ENCODE peak calls at places on chromosome 2, in five cellular contexts. One of them, this sample, is unnamed.

GRCh38 chr2:231614559-231615057 is 21.9 kb downstream of the TEX44 start:
- DNase-seq in BJ: no peak
- DNase-seq in AG09309: no peak
- DNase-seq in AG04450: no peak
- DNase-seq in fibroblast of lung: no peak
- DNase-seq in this sample: no peak

GRCh38 chr2:100376836-100377235 is 40.6 kb downstream of the CHST10 start:
- DNase-seq in AG09309: no peak
- DNase-seq in fibroblast of lung: no peak
- DNase-seq in BJ: no peak
- DNase-seq in AG04450: no peak
- DNase-seq in this sample: no peak

GRCh38 chr2:10880586-10881321 is 31.0 kb upstream of the KCNF1 start:
- DNase-seq in AG04450: no peak
- DNase-seq in BJ: no peak
- DNase-seq in AG09309: no peak
- DNase-seq in fibroblast of lung: no peak
- DNase-seq in this sample: no peak

GRCh38 chr2:229265727-229266126 is 5.4 kb downstream of the PID1 start:
- DNase-seq in BJ: no peak
- DNase-seq in AG09309: no peak
- DNase-seq in AG04450: no peak
- DNase-seq in fibroblast of lung: peak; percentile 25
- DNase-seq in this sample: no peak

GRCh38 chr2:61962095-61962984 is 56.9 kb downstream of the COMMD1 start:
- DNase-seq in AG09309: no peak
- DNase-seq in BJ: no peak
- DNase-seq in fibroblast of lung: no peak
- DNase-seq in AG04450: no peak
- DNase-seq in this sample: no peak

GRCh38 chr2:197804049-197804757 is at the start of gene PLCL1:
- DNase-seq in fibroblast of lung: peak; percentile 91
- DNase-seq in AG04450: peak; percentile 80
- DNase-seq in BJ: peak; percentile 58
- DNase-seq in AG09309: peak; percentile 77
- DNase-seq in this sample: peak; percentile 60

GRCh38 chr2:78718483-78718882 is 307.0 kb upstream of the REG3G start:
- DNase-seq in BJ: no peak
- DNase-seq in AG09309: no peak
- DNase-seq in AG04450: no peak
- DNase-seq in fibroblast of lung: no peak
- DNase-seq in this sample: no peak

GRCh38 chr2:170917219-170917851 is 11.7 kb upstream of the GORASP2 start:
- DNase-seq in AG09309: no peak
- DNase-seq in fibroblast of lung: no peak
- DNase-seq in AG04450: no peak
- DNase-seq in BJ: no peak
- DNase-seq in this sample: no peak

GRCh38 chr2:105806994-105807393 is 62.3 kb downstream of the NCK2 start:
- DNase-seq in fibroblast of lung: no peak
- DNase-seq in AG09309: no peak
- DNase-seq in AG04450: no peak
- DNase-seq in BJ: no peak
- DNase-seq in this sample: no peak

GRCh38 chr2:144582651-144583361 is 62.9 kb upstream of the ZEB2 start:
- DNase-seq in BJ: no peak
- DNase-seq in fibroblast of lung: no peak
- DNase-seq in AG04450: no peak
- DNase-seq in AG09309: no peak
- DNase-seq in this sample: no peak

GRCh38 chr2:135086222-135086621 is 34.1 kb downstream of the RAB3GAP1 start:
- DNase-seq in fibroblast of lung: no peak
- DNase-seq in AG04450: no peak
- DNase-seq in AG09309: no peak
- DNase-seq in BJ: no peak
- DNase-seq in this sample: no peak

DNA sequence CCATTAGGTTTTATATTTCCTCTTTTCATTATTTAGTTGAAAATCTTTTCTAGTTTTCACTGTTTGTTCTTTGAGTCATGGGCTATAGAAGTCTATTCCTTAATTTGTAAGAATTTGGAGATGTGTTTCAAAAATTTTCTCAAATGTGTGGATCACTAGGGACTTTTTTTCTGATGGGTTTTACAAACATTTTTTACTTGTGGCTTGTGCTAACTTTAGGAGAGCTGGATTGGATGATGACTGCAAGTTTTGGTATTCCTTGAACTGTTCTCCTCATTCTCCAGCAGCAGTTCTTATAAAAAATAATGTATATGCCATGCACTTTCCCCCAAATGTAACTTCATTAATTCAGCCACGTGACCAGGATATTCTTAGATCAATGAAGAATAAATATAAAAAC is 94.7 kb upstream of the CWC22 start:
- DNase-seq in AG04450: no peak
- DNase-seq in BJ: no peak
- DNase-seq in AG09309: no peak
- DNase-seq in fibroblast of lung: no peak
- DNase-seq in this sample: no peak
- H3K4me3 ChIP-seq in AG04450: no peak overlapping the region
- H3K4me3 ChIP-seq in BJ: no peak overlapping the region
- H3K4me3 ChIP-seq in AG09309: no peak overlapping the region
- H3K4me3 ChIP-seq in fibroblast of lung: no peak overlapping the region
- H3K4me3 ChIP-seq in this sample: no peak overlapping the region

DNA sequence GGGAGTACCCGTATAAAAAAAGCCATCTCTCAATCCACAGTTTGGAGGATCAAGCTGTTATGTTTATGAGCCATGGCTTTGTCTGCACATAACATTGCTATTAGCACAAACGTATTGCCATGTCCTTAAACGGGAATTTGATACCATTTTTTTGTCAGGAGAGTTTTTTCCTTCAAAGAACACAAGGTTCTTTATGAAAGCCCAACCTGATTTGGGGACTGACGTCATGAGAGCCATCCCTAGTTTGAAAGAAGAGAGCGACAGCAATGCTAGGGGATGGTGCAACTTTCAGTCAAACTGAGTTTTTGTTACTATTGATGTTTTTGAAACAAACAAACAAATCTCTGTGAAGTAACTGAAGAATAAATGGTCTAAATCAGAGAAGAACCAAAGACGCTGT is 376.6 kb downstream of the EIPR1 start:
- DNase-seq in BJ: no peak
- DNase-seq in AG04450: no peak
- DNase-seq in AG09309: no peak
- DNase-seq in fibroblast of lung: no peak
- DNase-seq in this sample: no peak
- TF ChIP-seq CTCF in BJ: no peak
- TF ChIP-seq CTCF in AG04450: no peak
- TF ChIP-seq CTCF in AG09309: no peak
- TF ChIP-seq CTCF in fibroblast of lung: no peak
- TF ChIP-seq CTCF in this sample: no peak

DNA sequence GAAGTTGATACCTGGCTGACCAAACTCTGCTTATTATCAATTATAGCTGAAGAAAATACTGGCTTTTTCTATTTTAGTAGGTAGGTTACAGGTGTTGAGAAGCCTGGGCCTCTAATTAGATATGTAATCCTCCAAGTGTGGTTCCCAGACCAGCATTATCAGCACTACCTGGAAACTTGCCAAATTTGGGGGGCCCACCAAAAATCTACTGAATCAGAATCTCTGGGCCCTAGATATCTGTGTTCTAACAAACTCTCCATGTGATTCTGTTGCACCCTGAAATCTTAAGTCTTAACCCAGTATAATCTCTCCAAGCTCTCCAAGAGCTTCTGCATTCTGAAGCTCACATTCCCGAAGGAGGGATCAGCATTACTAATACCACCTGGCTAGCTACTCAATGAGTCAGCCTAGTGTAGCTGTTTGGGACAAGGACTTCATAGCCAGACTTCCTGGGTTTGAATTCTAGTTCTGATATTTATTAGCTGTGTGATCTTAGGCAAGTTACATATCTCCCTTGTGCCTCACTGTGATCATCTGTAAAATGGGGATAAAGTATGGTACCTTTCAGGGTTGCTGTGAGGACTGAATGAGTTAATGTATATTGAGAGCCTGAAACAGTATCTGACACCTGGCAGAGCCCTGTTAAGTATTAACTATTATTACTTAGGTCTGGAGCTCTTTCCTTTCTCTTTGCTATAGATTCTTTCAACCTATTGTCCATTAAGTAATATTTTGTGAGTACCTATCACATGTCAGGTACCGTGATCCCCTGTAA is 94.1 kb upstream of the CD302 start:
- DNase-seq in AG09309: no peak
- DNase-seq in fibroblast of lung: peak; percentile 26
- DNase-seq in AG04450: no peak
- DNase-seq in BJ: peak; percentile 46
- DNase-seq in this sample: peak; percentile 7
- H3K4me3 ChIP-seq in AG09309: no peak overlapping the region
- H3K4me3 ChIP-seq in fibroblast of lung: no peak overlapping the region
- H3K4me3 ChIP-seq in AG04450: no peak overlapping the region
- H3K4me3 ChIP-seq in BJ: no peak overlapping the region
- H3K4me3 ChIP-seq in this sample: no peak overlapping the region

DNA sequence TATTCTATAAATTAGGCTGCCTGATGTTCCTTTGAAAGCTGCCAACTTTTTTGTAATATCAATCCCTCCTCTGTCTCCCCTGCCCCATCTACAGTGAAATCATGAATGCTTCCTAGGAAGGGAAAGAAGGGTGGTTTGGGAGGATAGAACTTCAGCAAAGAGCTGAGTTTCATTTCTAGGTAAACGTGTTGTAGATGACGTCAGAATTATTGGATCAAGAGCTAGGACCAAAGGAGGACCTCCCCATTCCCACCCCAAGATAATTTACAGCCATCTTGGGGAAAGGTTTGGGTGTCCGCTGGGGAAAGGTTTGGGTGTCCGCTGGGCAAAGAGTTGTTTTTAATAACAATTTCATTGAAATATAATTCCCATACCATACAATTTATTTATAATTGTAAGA is 11.2 kb upstream of the ANKRD53 start:
- DNase-seq in AG09309: no peak
- DNase-seq in fibroblast of lung: no peak
- DNase-seq in AG04450: no peak
- DNase-seq in BJ: no peak
- DNase-seq in this sample: no peak
- TF ChIP-seq CTCF in AG09309: no peak
- TF ChIP-seq CTCF in fibroblast of lung: no peak
- TF ChIP-seq CTCF in AG04450: no peak
- TF ChIP-seq CTCF in BJ: no peak
- TF ChIP-seq CTCF in this sample: no peak

DNA sequence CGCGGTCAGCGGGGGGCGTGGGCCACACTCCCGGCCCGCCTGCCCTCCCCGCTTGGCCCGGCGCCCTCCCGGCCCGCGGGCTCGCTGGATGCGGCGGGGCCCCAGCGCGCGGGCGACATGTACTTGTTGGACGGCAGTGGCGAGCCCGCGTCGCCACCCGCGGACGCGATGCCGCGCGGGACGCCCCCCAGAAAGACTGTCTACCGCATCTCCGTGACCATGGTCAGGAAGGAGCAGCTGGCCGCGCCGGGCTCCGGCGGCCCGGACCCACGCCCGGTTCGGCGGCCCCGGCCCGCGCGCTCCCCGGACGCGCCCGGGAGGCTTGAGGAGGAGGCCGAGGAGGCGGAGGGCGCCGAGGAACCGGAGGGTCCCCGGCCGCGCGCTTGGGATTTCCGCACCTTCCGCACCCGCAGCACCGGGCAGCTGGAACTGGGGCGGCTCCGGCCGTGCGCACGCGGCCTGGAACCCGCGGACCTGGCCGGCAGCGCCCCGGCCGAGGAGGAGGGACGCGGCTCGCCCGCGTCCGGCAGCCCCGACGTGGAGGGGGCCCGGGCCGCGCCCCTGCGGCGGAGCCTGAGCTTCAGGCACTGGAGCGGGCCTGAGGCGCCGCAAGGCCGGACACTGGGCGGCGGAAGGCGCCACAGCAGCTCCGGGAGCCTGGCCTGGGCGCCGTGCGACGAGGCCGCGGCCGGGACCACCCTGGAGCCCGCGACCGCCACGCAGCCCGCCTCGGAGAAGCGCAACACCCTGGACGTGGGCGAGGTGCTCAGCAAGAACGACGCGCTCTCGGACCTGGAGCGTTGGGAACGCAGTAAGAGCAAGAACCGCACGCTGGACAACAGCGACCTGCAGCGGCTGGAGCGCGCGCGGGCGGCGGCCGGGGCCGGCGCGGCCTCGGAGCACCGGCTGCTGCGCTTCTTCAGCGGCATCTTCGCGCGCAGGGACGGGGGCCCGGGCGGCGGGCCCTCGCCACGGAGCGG is 176.4 kb downstream of the AGAP1 start:
- DNase-seq in fibroblast of lung: peak; percentile 82
- DNase-seq in AG09309: peak; percentile 39
- DNase-seq in BJ: no peak
- DNase-seq in AG04450: peak; percentile 47
- DNase-seq in this sample: no peak
- H3K4me3 ChIP-seq in fibroblast of lung: peak overlapping the region; percentile 58
- H3K4me3 ChIP-seq in AG09309: peak overlapping the region; percentile 5
- H3K4me3 ChIP-seq in BJ: peak overlapping the region; percentile 41
- H3K4me3 ChIP-seq in AG04450: peak overlapping the region; percentile 56
- H3K4me3 ChIP-seq in this sample: peak overlapping the region; percentile 55

GRCh38 chr2:74459377-74460118 is 1.3 kb downstream of the WBP1 start:
- DNase-seq in BJ: no peak
- DNase-seq in AG04450: no peak
- DNase-seq in fibroblast of lung: no peak
- DNase-seq in AG09309: no peak
- DNase-seq in this sample: no peak

GRCh38 chr2:74462786-74463105 is 2.4 kb downstream of the MOGS start:
- DNase-seq in fibroblast of lung: no peak
- DNase-seq in AG04450: no peak
- DNase-seq in AG09309: no peak
- DNase-seq in BJ: no peak
- DNase-seq in this sample: no peak

GRCh38 chr2:74458957-74459290 is 686 bp downstream of the WBP1 start:
- DNase-seq in AG04450: no peak
- DNase-seq in AG09309: no peak
- DNase-seq in fibroblast of lung: peak; percentile 18
- DNase-seq in BJ: no peak
- DNase-seq in this sample: no peak

GRCh38 chr2:74462054-74462785 is 3.0 kb downstream of the MOGS start:
- DNase-seq in BJ: no peak
- DNase-seq in fibroblast of lung: no peak
- DNase-seq in AG09309: no peak
- DNase-seq in AG04450: no peak
- DNase-seq in this sample: no peak

DNA sequence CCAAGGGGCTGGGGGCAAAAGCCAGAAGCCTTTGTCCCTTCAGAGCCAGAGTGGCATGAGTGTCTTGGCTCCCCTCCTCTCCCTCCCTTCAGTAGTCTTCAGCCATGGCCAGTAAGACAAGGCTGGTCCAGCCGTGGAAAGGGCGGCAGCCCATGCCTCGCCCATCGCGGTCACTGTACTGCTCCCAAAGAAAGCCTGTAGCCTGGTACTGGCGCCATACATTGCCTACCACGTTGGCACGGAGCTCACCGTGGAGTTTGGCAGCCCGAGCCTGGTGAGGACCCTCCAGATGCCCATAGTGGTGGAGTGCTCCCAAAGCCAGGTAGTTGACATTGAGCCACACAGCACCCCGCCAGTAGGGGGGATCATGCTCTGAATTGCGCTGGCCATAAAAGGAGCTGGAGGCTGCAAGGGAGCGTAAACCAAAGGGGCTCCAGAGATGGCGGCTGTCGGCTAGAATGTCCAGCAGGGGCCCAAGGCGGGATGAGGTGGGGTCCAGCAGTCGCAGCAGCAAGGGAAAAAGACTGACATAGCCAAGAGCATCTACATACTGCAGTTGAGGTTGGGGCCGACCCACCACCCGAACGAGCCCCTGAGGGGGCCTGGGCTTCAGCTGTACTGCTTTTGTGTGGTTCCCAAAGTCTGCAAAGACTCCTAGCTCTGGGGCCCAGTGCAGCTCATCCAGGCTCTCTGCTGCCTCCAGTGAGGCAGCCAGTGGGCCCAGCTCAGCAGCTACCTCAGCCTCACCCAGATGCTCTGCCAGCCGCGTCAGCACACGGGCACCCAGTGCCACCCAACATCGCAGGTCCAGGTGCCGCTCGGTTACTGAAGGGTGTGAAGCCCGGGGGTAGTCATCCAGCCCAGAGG is 3.2 kb downstream of the WBP1 start:
- DNase-seq in BJ: no peak
- DNase-seq in fibroblast of lung: no peak
- DNase-seq in AG04450: no peak
- DNase-seq in AG09309: no peak
- DNase-seq in this sample: no peak
- TF ChIP-seq CTCF in BJ: peak; percentile 23
- TF ChIP-seq CTCF in fibroblast of lung: peak; percentile 6
- TF ChIP-seq CTCF in AG04450: peak; percentile 28
- TF ChIP-seq CTCF in AG09309: no peak
- TF ChIP-seq CTCF in this sample: peak; percentile 6

This sample was measured in AG04449.